ENCODE peak calls at places on chromosomes 12 and 14, in nine cellular contexts. D is frontal cortex; Z is stimulated activated CD4-positive, alpha-beta T cell treated with anti-CD3 and anti-CD28 coated beads, Interleukin-15, amount 100 ng/mL, for 1 hour; P is posterior vena cava; F is stimulated activated CD8-positive, alpha-beta memory T cell treated with anti-CD3 and anti-CD28 coated beads, Interleukin-15, amount 100 ng/mL, for 24 hours; R is amygdala; V is Caco-2; X is progenitor cell of endocrine pancreas; L is heart left ventricle. C is an unnamed sample.

GRCh38 chr14:68747366-68747765 is 45.5 kb downstream of the ZFP36L1 start:
- DNase-seq in Z (no peak), L (no peak), P (no peak), V (peak; percentile 62), X (no peak), D (no peak), F (no peak), R (no peak), C (no peak)

GRCh38 chr12:65113621-65114035 is 7.5 kb downstream of the WIF1 start:
- DNase-seq in Z (no peak), R (no peak), P (no peak), F (no peak), X (no peak), D (no peak), V (no peak), L (no peak), C (no peak)

GRCh38 chr12:62957233-62957953 is 22.4 kb upstream of the PPM1H start:
- DNase-seq in F (no peak), Z (no peak), R (no peak), V (no peak), D (no peak), X (no peak), L (no peak), P (no peak), C (no peak)

GRCh38 chr12:110721570-110721969 is 21.1 kb downstream of the PPP1CC start:
- DNase-seq in P (no peak), V (no peak), L (no peak), D (no peak), F (no peak), X (no peak), Z (no peak), R (no peak), C (no peak)

GRCh38 chr12:72141381-72141780 is 130.8 kb upstream of the TRHDE start:
- DNase-seq in V (no peak), P (no peak), X (no peak), L (no peak), R (no peak), F (no peak), D (no peak), Z (no peak), C (no peak)

GRCh38 chr12:95605875-95606274 is 54.6 kb upstream of the USP44 start:
- DNase-seq in R (no peak), X (no peak), L (no peak), Z (no peak), F (no peak), V (no peak), P (no peak), D (no peak), C (no peak)

GRCh38 chr12:71503579-71504470 is 64.2 kb downstream of the LGR5 start:
- DNase-seq in D (no peak), F (no peak), R (no peak), Z (no peak), P (no peak), L (no peak), V (no peak), X (no peak), C (no peak)

GRCh38 chr14:75980856-75981255 is 939 bp downstream of the TGFB3 start:
- DNase-seq in R (no peak), L (no peak), P (no peak), V (no peak), D (no peak), F (no peak), X (no peak), Z (no peak), C (no peak)

GRCh38 chr12:46459111-46459510 is 86.5 kb upstream of the SLC38A2 start:
- DNase-seq in D (no peak), L (no peak), Z (no peak), F (no peak), R (no peak), V (no peak), P (no peak), X (no peak), C (peak; percentile 55)

GRCh38 chr12:12736759-12737676 is 19.9 kb downstream of the CDKN1B start:
- DNase-seq in Z (no peak), R (no peak), D (no peak), V (no peak), P (no peak), F (no peak), L (no peak), X (no peak), C (no peak)

GRCh38 chr12:3667485-3667884 is 85.4 kb downstream of the CRACR2A start:
- DNase-seq in P (no peak), L (no peak), D (no peak), R (no peak), F (no peak), V (no peak), Z (no peak), X (no peak), C (no peak)

GRCh38 chr14:91947196-91948184 is at the start of gene FBLN5:
- DNase-seq in F (peak; percentile 6), L (peak; percentile 85), X (peak; percentile 24), R (no peak), P (peak; percentile 89), V (peak; percentile 46), Z (no peak), D (peak; percentile 54), C (peak; percentile 74)

GRCh38 chr12:46382425-46382973 is 9.9 kb upstream of the SLC38A2 start:
- DNase-seq in L (no peak), X (no peak), Z (no peak), R (no peak), F (no peak), P (no peak), D (no peak), V (no peak), C (no peak)

GRCh38 chr12:59651230-59651920 is 55.5 kb downstream of the SLC16A7 start:
- DNase-seq in R (no peak), L (no peak), X (no peak), Z (no peak), V (no peak), F (no peak), D (no peak), P (no peak), C (no peak)

GRCh38 chr14:94342334-94342934 is 19.3 kb upstream of the SERPINA6 start:
- DNase-seq in L (peak; percentile 75), D (peak; percentile 50), P (peak; percentile 96), F (no peak), Z (no peak), R (no peak), X (no peak), V (no peak), C (peak; percentile 99)

GRCh38 chr12:46547421-46548340 is 175.1 kb upstream of the SLC38A2 start:
- DNase-seq in D (no peak), V (no peak), P (no peak), X (no peak), Z (no peak), F (no peak), L (no peak), R (no peak), C (no peak)

GRCh38 chr14:65536781-65537423 is 124.4 kb downstream of the FUT8 start:
- DNase-seq in L (no peak), R (no peak), F (no peak), V (no peak), X (no peak), P (no peak), D (no peak), Z (no peak), C (no peak)

GRCh38 chr14:44995196-44995595 is 33.2 kb downstream of the TOGARAM1 start:
- DNase-seq in P (no peak), D (no peak), Z (no peak), X (no peak), R (no peak), L (no peak), F (no peak), V (no peak), C (no peak)

GRCh38 chr14:93042968-93043940 is 72.5 kb downstream of the ITPK1 start:
- DNase-seq in Z (no peak), F (no peak), P (peak; percentile 85), R (no peak), V (peak; percentile 97), X (no peak), D (no peak), L (peak; percentile 77), C (no peak)

GRCh38 chr12:2683283-2684025 is 111.3 kb upstream of the FKBP4 start:
- DNase-seq in P (no peak), R (no peak), D (no peak), L (no peak), X (no peak), Z (no peak), F (no peak), V (peak; percentile 36), C (no peak)